ENCODE peak calls at places on chromosomes 2 and 18, in five cellular contexts. S is tibial artery, T is pancreas, Q is Peyer's patch, X is right lobe of liver. U is an unnamed sample.

GRCh38 chr2:130936451-130936850 is 99.7 kb downstream of the ARHGEF4 start:
- DNase-seq in T (no peak), S (no peak), X (no peak), Q (no peak), U (no peak)

GRCh38 chr18:35971661-35972196 is 750 bp upstream of the RMP24 start:
- DNase-seq in Q (no peak), T (no peak), S (no peak), X (no peak), U (no peak)

GRCh38 chr2:1253608-1254007 is 159.7 kb upstream of the TPO start:
- DNase-seq in Q (no peak), X (no peak), T (no peak), S (no peak), U (no peak)

GRCh38 chr18:40283560-40283959 is 1671.5 kb upstream of the PIK3C3 start:
- DNase-seq in Q (no peak), S (no peak), T (no peak), X (no peak), U (no peak)

GRCh38 chr2:15638720-15639119 is 47.1 kb downstream of the DDX1 start:
- DNase-seq in X (no peak), T (no peak), S (no peak), Q (no peak), U (no peak)

GRCh38 chr18:72830109-72830508 is 37.7 kb downstream of the NETO1 start:
- DNase-seq in X (no peak), S (no peak), T (no peak), Q (no peak), U (peak; percentile 31)

GRCh38 chr2:235966396-235966795 is 201.8 kb downstream of the GBX2 start:
- DNase-seq in Q (no peak), S (no peak), T (no peak), X (no peak), U (no peak)

GRCh38 chr2:189092936-189093335 is 86.6 kb downstream of the COL5A2 start:
- DNase-seq in S (peak; percentile 77), Q (no peak), T (no peak), X (no peak), U (no peak)

GRCh38 chr2:157933549-157933948 is 57.4 kb upstream of the ACVR1 start:
- DNase-seq in S (no peak), T (no peak), X (no peak), Q (no peak), U (no peak)

GRCh38 chr2:60297296-60298010 is 256.0 kb downstream of the BCL11A start:
- DNase-seq in T (peak; percentile 56), S (no peak), Q (no peak), X (no peak), U (no peak)

GRCh38 chr18:61893971-61894750 is 1.4 kb upstream of the RNF152 start:
- DNase-seq in Q (peak; percentile 24), X (peak; percentile 91), T (peak; percentile 88), S (peak; percentile 93), U (no peak)

GRCh38 chr2:74093840-74094239 is 53.9 kb downstream of the BOLA3 start:
- DNase-seq in X (no peak), T (no peak), S (no peak), Q (no peak), U (no peak)

GRCh38 chr18:35345460-35345921 is 1.3 kb upstream of the ZNF24 start:
- DNase-seq in T (peak; percentile 23), X (no peak), S (no peak), Q (peak; percentile 28), U (no peak)

GRCh38 chr2:46066116-46066515 is 231.1 kb upstream of the EPAS1 start:
- DNase-seq in S (no peak), Q (no peak), X (no peak), T (no peak), U (no peak)

GRCh38 chr2:119795309-119796303 is 35.9 kb downstream of the PTPN4 start:
- DNase-seq in Q (no peak), S (peak; percentile 64), X (no peak), T (peak; percentile 25), U (no peak)

GRCh38 chr18:10279905-10280658 is 174.4 kb upstream of the APCDD1 start:
- DNase-seq in S (no peak), Q (no peak), T (no peak), X (no peak), U (no peak)

GRCh38 chr2:140567734-140568133 is 1563.1 kb downstream of the LRP1B start:
- DNase-seq in X (no peak), T (no peak), S (no peak), Q (no peak), U (no peak)

GRCh38 chr2:150679456-150680120 is 192.1 kb upstream of the RND3 start:
- DNase-seq in Q (no peak), X (no peak), S (no peak), T (no peak), U (no peak)

GRCh38 chr2:105879798-105880300 is 135.1 kb downstream of the NCK2 start:
- DNase-seq in T (no peak), X (no peak), Q (no peak), S (no peak), U (no peak)

GRCh38 chr2:201257381-201257940 is 2.9 kb upstream of the CASP8 start:
- DNase-seq in X (peak; percentile 32), Q (peak; percentile 61), S (no peak), T (peak; percentile 31), U (no peak)

GRCh38 chr2:201258666-201258999 is 1.7 kb upstream of the CASP8 start:
- DNase-seq in Q (peak; percentile 69), X (no peak), T (no peak), S (no peak), U (no peak)

GRCh38 chr2:201257941-201258665 is 2.2 kb upstream of the CASP8 start:
- DNase-seq in T (peak; percentile 68), S (peak; percentile 76), Q (peak; percentile 98), X (peak; percentile 63), U (no peak)

GRCh38 chr2:201260302-201260800 is at the start of gene CASP8:
- DNase-seq in Q (peak; percentile 86), X (peak; percentile 29), T (no peak), S (no peak), U (no peak)

DNA sequence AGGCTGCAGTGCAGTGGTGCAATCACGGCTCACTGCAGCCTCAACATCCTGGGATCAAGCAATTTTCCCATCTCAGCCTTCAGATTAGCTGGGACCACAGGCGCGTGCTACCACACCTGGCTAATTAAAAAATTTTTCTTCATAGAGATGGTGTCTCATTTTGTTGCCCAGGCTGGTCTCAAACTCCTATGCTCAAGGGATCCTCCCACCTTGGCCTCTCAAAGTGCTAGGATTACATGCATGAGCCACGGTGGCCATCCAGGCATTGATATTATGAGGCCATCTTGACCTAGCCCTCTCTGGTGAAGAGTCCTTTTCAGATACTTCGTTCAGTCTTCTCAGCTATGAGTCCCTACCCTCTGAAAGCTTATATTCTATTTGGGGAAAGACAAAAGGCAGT is 1.1 kb upstream of the CASP8 start:
- DNase-seq in T (no peak), S (no peak), X (no peak), Q (no peak), U (no peak)
- H3K4me1 ChIP-seq in T (no peaks in the 10 kb centered on the region), S (peaks cover 21% of the 10 kb centered on the region), X (peaks cover 5% of the 10 kb centered on the region), Q (peaks cover 32% of the 10 kb centered on the region), U (peaks cover 2% of the 10 kb centered on the region)

GRCh38 chr2:63914311-63914710 is 72.6 kb downstream of the UGP2 start:
- DNase-seq in Q (no peak), X (no peak), T (no peak), S (no peak), U (no peak)
- H3K36me3 ChIP-seq in Q (no peaks in the 10 kb centered on the region), X (peaks cover 32% of the 10 kb centered on the region), T (peaks cover 5% of the 10 kb centered on the region), S (peaks cover 56% of the 10 kb centered on the region), U (no peaks in the 10 kb centered on the region)

GRCh38 chr2:47072728-47073191 is 82.3 kb downstream of the STPG4 start:
- DNase-seq in X (no peak), T (no peak), Q (peak; percentile 49), S (peak; percentile 77), U (no peak)
- H3K4me1 ChIP-seq in X (peaks cover 7% of the 10 kb centered on the region), T (peaks cover 8% of the 10 kb centered on the region), Q (peaks cover 68% of the 10 kb centered on the region), S (peaks cover 88% of the 10 kb centered on the region), U (peaks cover 17% of the 10 kb centered on the region)

GRCh38 chr2:88563134-88563533 is 64.1 kb downstream of the EIF2AK3 start:
- DNase-seq in T (no peak), S (no peak), Q (no peak), X (no peak), U (no peak)

GRCh38 chr2:88564402-88564801 is 62.9 kb downstream of the EIF2AK3 start:
- DNase-seq in Q (no peak), X (no peak), S (no peak), T (no peak), U (no peak)

GRCh38 chr2:88568179-88568578 is 59.1 kb downstream of the EIF2AK3 start:
- DNase-seq in T (no peak), Q (no peak), X (no peak), S (no peak), U (no peak)
- H3K36me3 ChIP-seq in T (peaks cover 8% of the 10 kb centered on the region), Q (no peaks in the 10 kb centered on the region), X (peaks cover 16% of the 10 kb centered on the region), S (peaks cover 33% of the 10 kb centered on the region), U (no peaks in the 10 kb centered on the region)

GRCh38 chr2:229882583-229882982 is 39.2 kb downstream of the TRIP12 start:
- DNase-seq in T (no peak), S (no peak), X (no peak), Q (no peak), U (no peak)

GRCh38 chr2:229888031-229888430 is 33.8 kb downstream of the TRIP12 start:
- DNase-seq in S (no peak), X (no peak), T (no peak), Q (no peak), U (no peak)

GRCh38 chr2:229889023-229889422 is 32.8 kb downstream of the TRIP12 start:
- DNase-seq in T (no peak), Q (no peak), X (no peak), S (no peak), U (no peak)

GRCh38 chr2:229887441-229887840 is 34.4 kb downstream of the TRIP12 start:
- DNase-seq in Q (no peak), X (no peak), S (no peak), T (no peak), U (no peak)

DNA sequence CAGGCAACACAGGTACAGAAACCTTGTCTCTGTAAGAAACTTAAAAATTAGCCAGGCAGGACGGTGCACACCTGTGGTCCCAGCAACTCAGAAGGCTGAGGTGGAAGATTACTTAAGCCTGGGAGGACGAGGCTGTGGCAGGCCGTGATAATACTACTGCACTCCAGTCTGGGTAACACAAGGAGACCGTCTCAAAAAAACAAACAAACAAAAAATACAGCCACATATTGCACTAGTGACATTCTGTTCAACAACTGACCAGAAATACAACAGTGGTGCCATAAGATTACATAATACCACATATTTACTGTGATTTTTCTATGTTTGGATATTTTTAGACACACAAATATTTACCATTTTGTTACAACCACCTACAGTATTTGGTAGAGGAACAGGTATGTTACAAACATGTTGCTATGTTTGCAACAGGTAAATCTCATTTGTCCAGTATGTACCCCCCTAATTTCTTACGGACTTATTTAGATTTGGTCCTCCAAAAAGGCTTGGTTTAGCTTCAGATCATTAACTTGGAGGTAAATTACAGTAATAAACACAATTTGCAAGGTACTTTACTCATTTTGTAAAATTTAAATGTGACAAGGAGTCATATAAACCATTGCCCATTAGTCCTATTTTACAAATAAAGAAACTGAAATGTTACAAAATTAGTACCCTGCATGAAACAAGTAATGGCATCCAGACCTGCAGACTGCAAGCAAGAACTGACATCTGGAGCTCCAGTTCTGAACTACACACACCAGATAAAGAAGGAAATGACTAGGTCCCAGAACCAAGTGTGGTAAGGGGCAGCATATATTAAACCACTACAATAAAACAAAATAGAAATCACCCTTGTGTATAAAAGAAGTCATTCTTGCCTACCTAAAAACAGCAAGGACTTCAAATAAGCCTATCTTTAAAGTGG is 36.8 kb downstream of the TRIP12 start:
- DNase-seq in Q (no peak), X (no peak), S (no peak), T (no peak), U (no peak)
- H3K4me1 ChIP-seq in Q (no peaks in the 10 kb centered on the region), X (peaks cover 17% of the 10 kb centered on the region), S (peaks cover 18% of the 10 kb centered on the region), T (no peaks in the 10 kb centered on the region), U (no peaks in the 10 kb centered on the region)

U was measured in iPS DF 6.9.